ENCODE peak calls at places on chromosomes 1 and 21, in eight cellular contexts. U is uterus, M is DMS79 treated with DMSO at 0.1 percent for 48 hours, B is HS-5, J is prostate gland, Q is HTR-8/SVneo, T is SJSA1, W is SK-N-SH. Z is an unnamed sample.

GRCh38 chr21:33026878-33027400 is 1.2 kb downstream of the OLIG2 start:
- DNase-seq in U (no peak), M (no peak), B (no peak), J (no peak), Q (no peak), T (no peak), W (no peak), Z (no peak)

GRCh38 chr1:83692524-83693336 is 306.2 kb downstream of the TTLL7 start:
- DNase-seq in U (no peak), M (peak), B (no peak), J (no peak), Q (peak), T (peak), W (peak), Z (peak)

GRCh38 chr1:161739865-161740566 is 9.6 kb upstream of the DUSP12 start:
- DNase-seq in U (no peak), M (no peak), B (no peak), J (no peak), Q (no peak), T (no peak), W (no peak), Z (no peak)

GRCh38 chr1:43042773-43043470 is 84.3 kb upstream of the SLC2A1 start:
- DNase-seq in U (no peak), M (no peak), B (no peak), J (no peak), Q (no peak), T (no peak), W (no peak), Z (no peak)

GRCh38 chr21:46287541-46287940 is 1.4 kb downstream of the YBEY start:
- DNase-seq in U (no peak), M (no peak), B (no peak), J (no peak), Q (no peak), T (no peak), W (no peak), Z (no peak)

GRCh38 chr1:119453021-119453420 is 38.1 kb downstream of the HSD3B2 start:
- DNase-seq in U (no peak), M (peak), B (peak), J (no peak), Q (no peak), T (no peak), W (no peak), Z (no peak)

GRCh38 chr1:15584489-15585363 is at the start of gene AGMAT:
- DNase-seq in U (no peak), M (peak), B (no peak), J (no peak), Q (no peak), T (peak), W (peak), Z (no peak)

GRCh38 chr21:33871171-33871570 is 44.4 kb downstream of the ATP5PO start:
- DNase-seq in U (no peak), M (no peak), B (no peak), J (no peak), Q (no peak), T (peak), W (no peak), Z (no peak)

GRCh38 chr1:92749024-92749634 is 35.8 kb downstream of the EVI5 start:
- DNase-seq in U (no peak), M (no peak), B (no peak), J (peak), Q (peak), T (peak), W (peak), Z (peak)

GRCh38 chr1:119159963-119160362 is 19.5 kb upstream of the WARS2 start:
- DNase-seq in U (no peak), M (no peak), B (no peak), J (no peak), Q (no peak), T (no peak), W (no peak), Z (no peak)